ENCODE peak calls at places on chromosomes 12 and 14, in five cellular contexts. B, U, K, Y and D are unnamed samples.

GRCh38 chr14:61125314-61126082 is 144.5 kb downstream of the SLC38A6 start:
- DNase-seq in B (no peak), U (no peak), K (no peak), Y (no peak), D (no peak)

GRCh38 chr12:77569876-77570275 is 260.8 kb upstream of the NAV3 start:
- DNase-seq in U (no peak), Y (no peak), K (no peak), B (no peak), D (no peak)

GRCh38 chr12:89384050-89384749 is 31.9 kb upstream of the DUSP6 start:
- DNase-seq in U (peak; percentile 73), Y (no peak), B (peak; percentile 44), K (peak; percentile 98), D (peak; percentile 45)

GRCh38 chr12:121579981-121580868 is 598 bp downstream of the KDM2B start:
- DNase-seq in U (peak; percentile 69), Y (peak; percentile 43), K (peak; percentile 62), B (peak; percentile 74), D (peak; percentile 58)

GRCh38 chr14:78725086-78725485 is 554.9 kb downstream of the NRXN3 start:
- DNase-seq in U (no peak), K (no peak), Y (no peak), B (no peak), D (no peak)

GRCh38 chr14:90555126-90556049 is 158.6 kb downstream of the CALM1 start:
- DNase-seq in U (no peak), K (no peak), Y (no peak), B (no peak), D (no peak)

GRCh38 chr12:84172823-84173424 is 739.7 kb downstream of the SLC6A15 start:
- DNase-seq in U (no peak), Y (no peak), B (no peak), K (no peak), D (no peak)

GRCh38 chr12:902581-902980 is 46.9 kb downstream of the RAD52 start:
- DNase-seq in Y (no peak), U (no peak), B (no peak), K (no peak), D (no peak)

GRCh38 chr12:122681814-122682213 is 21.3 kb downstream of the HCAR2 start:
- DNase-seq in U (no peak), K (peak; percentile 61), Y (no peak), B (no peak), D (no peak)

GRCh38 chr12:63301311-63301710 is 150.3 kb upstream of the AVPR1A start:
- DNase-seq in U (no peak), Y (no peak), K (no peak), B (no peak), D (no peak)

GRCh38 chr12:107225626-107226025 is 132.3 kb upstream of the CRY1 start:
- DNase-seq in Y (no peak), U (no peak), B (no peak), K (peak; percentile 22), D (no peak)

GRCh38 chr12:50050410-50051280 is 6.8 kb upstream of the ASIC1 start:
- DNase-seq in Y (peak; percentile 43), U (peak; percentile 72), K (peak; percentile 90), B (peak; percentile 48), D (no peak)

GRCh38 chr12:116358850-116359761 is 81.6 kb upstream of the MED13L start:
- DNase-seq in K (peak; percentile 98), B (peak; percentile 95), U (peak; percentile 97), Y (peak; percentile 86), D (peak; percentile 76)

GRCh38 chr14:29144598-29144997 is 378.0 kb downstream of the FOXG1 start:
- DNase-seq in Y (no peak), K (peak; percentile 94), U (no peak), B (no peak), D (no peak)

GRCh38 chr14:100900837-100901390 is 2.6 kb downstream of the RTL1 start:
- DNase-seq in Y (no peak), K (peak; percentile 8), B (peak; percentile 35), U (no peak), D (no peak)

GRCh38 chr12:12506541-12506940 is 56.1 kb downstream of the DUSP16 start:
- DNase-seq in K (peak; percentile 43), U (peak; percentile 32), Y (no peak), B (no peak), D (no peak)

GRCh38 chr14:23306412-23307145 is at the start of gene BCL2L2:
- DNase-seq in U (peak; percentile 93), K (peak; percentile 91), B (peak; percentile 92), Y (peak; percentile 89), D (peak; percentile 73)

GRCh38 chr12:92145481-92145730 is 240 bp downstream of the BTG1 start:
- DNase-seq in Y (peak; percentile 22), U (no peak), B (no peak), K (no peak), D (no peak)

GRCh38 chr14:25833341-25834121 is 764.3 kb downstream of the NOVA1 start:
- DNase-seq in U (peak; percentile 20), K (peak; percentile 68), Y (no peak), B (no peak), D (peak; percentile 53)
- TF ChIP-seq CTCF in U (no peak), K (peak; percentile 72), Y (peak; percentile 5), B (no peak), D (peak; percentile 36)

GRCh38 chr14:89424241-89424640 is 7.2 kb upstream of the FOXN3 start:
- DNase-seq in K (no peak), B (no peak), U (no peak), Y (no peak), D (no peak)
- TF ChIP-seq CTCF in K (no peak), B (no peak), U (no peak), Y (no peak), D (no peak)

GRCh38 chr12:6573001-6573400 is 4.9 kb upstream of the NOP2 start:
- DNase-seq in B (no peak), K (no peak), Y (no peak), U (no peak), D (no peak)

GRCh38 chr12:6569312-6569711 is 1.2 kb upstream of the NOP2 start:
- DNase-seq in B (no peak), U (no peak), Y (no peak), K (no peak), D (no peak)

GRCh38 chr12:6567824-6568617 is at the start of gene NOP2:
- DNase-seq in U (peak; percentile 93), K (peak; percentile 89), B (peak; percentile 94), Y (peak; percentile 78), D (peak; percentile 92)

GRCh38 chr12:6569786-6570185 is 1.7 kb upstream of the NOP2 start:
- DNase-seq in B (no peak), Y (no peak), K (no peak), U (no peak), D (no peak)

DNA sequence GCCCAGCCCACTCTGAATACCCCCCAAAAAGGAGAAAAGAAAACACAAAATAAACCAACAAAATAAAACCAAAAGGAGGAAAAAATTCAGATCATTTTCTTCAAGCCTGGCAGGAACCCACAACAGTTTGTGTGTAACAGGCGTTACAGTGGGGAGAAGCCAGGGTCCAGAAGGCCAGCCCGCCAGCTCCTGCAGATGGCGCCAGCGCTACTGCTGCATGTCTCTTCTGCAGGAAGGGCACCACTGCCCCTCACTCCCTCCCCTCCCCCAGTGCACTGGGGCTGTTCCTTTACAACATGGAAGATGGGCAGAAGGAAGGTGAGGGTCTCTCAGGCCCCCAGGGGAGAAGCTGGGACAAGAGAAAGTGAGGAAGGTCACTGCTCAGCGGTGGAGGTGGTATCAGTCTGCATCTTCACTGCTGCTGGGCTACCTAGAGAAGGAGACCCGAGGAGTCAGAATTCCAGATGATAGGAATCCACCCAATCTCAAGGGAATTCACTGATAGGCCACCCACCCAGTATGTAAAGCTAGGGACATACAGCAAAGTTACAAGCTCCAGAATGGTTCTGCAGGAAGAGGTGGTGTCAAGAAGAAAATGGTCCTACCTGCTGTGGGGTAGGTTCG is 2.3 kb upstream of the NOP2 start:
- DNase-seq in K (peak; percentile 41), U (no peak), Y (no peak), B (peak; percentile 57), D (no peak)
- TF ChIP-seq CTCF in K (peak; percentile 48), U (peak; percentile 18), Y (peak; percentile 15), B (no peak), D (peak; percentile 12)

GRCh38 chr14:94635143-94635542 is 23.0 kb downstream of the SERPINA3 start:
- DNase-seq in U (no peak), B (no peak), Y (no peak), K (no peak), D (no peak)

GRCh38 chr14:94638330-94638729 is 26.1 kb downstream of the SERPINA3 start:
- DNase-seq in K (no peak), Y (no peak), U (no peak), B (no peak), D (no peak)

GRCh38 chr14:94633116-94633515 is 20.9 kb downstream of the SERPINA3 start:
- DNase-seq in B (no peak), Y (no peak), K (no peak), U (no peak), D (no peak)

GRCh38 chr14:94638961-94639817 is 27.0 kb downstream of the SERPINA3 start:
- DNase-seq in Y (no peak), K (no peak), B (no peak), U (no peak), D (no peak)

DNA sequence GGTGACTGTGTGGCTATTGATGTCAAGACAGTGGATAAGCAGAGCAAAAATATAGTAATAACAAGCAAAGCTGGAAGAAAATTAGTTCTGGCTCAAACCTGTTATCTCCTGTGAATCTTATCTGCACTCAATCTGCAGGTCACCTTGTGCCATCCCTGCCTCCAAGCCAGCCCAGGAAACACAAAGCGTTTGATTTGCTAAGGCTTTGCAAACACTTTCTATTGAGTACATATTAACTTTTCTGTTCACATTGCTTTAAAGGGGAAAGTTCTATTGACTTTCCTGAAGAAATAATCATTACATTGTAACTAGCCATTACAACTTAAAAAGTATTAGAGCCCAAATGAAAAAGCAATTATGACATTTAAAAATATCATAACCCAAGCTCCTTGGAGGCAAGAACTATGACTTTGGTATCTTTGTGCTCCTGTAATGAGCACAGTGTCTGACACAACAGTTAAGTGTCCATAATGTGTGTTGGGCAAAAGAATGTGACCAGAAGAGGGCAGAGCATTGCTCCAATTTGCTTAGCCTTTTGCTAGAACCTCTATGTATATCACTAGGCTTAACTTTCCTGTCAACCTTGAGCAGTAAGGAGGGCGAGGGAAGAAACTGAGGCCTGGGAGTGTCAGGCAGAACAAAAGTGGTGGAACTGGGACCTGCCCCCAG is 24.7 kb downstream of the SERPINA3 start:
- DNase-seq in K (peak; percentile 40), Y (no peak), B (no peak), U (no peak), D (no peak)
- TF ChIP-seq CTCF in K (peak; percentile 35), Y (no peak), B (peak; percentile 50), U (no peak), D (no peak)